ENCODE peak calls at places on chromosomes 5 and 9, in ten cellular contexts. P is activated T-helper 1 cell treated with Interleukin-2 at 50 U/mL for 16 hours, K is RPMI8226, S is naive B cell, N is ovary, O is endothelial cell of umbilical vein, U is body of pancreas, C is GM23338, X is posterior cingulate gyrus, Y is AG04450. A is an unnamed sample.

GRCh38 chr5:80034962-80035821 is at the start of gene THBS4:
- DNase-seq in P (no peak), K (no peak), S (no peak), N (no peak), O (no peak), U (no peak), C (peak), X (no peak), Y (no peak), A (peak)

GRCh38 chr5:133635051-133635450 is 22.7 kb upstream of the FSTL4 start:
- DNase-seq in P (no peak), K (no peak), S (no peak), N (no peak), O (no peak), U (no peak), C (no peak), X (no peak), Y (no peak), A (no peak)

GRCh38 chr9:36728651-36729520 is 156.2 kb downstream of the MELK start:
- DNase-seq in P (peak), K (peak), S (peak), N (peak), O (peak), U (peak), C (peak), X (peak), Y (peak), A (peak)

GRCh38 chr5:138595396-138595795 is 20.2 kb upstream of the HSPA9 start:
- DNase-seq in P (no peak), K (no peak), S (no peak), N (no peak), O (no peak), U (no peak), C (no peak), X (no peak), Y (no peak), A (no peak)

GRCh38 chr5:83724001-83724400 is 3.3 kb upstream of the HAPLN1 start:
- DNase-seq in P (no peak), K (no peak), S (no peak), N (no peak), O (no peak), U (no peak), C (no peak), X (no peak), Y (no peak), A (no peak)

GRCh38 chr5:53331463-53331862 is 149.0 kb upstream of the FST start:
- DNase-seq in P (no peak), K (no peak), S (no peak), N (no peak), O (no peak), U (no peak), C (no peak), X (no peak), Y (peak), A (peak)

GRCh38 chr5:95870105-95870672 is 47.7 kb upstream of the GLRX start:
- DNase-seq in P (no peak), K (no peak), S (peak), N (no peak), O (peak), U (no peak), C (no peak), X (no peak), Y (no peak), A (peak)

GRCh38 chr9:76512826-76513225 is 53.8 kb downstream of the GCNT1 start:
- DNase-seq in P (no peak), K (no peak), S (no peak), N (no peak), O (no peak), U (no peak), C (no peak), X (no peak), Y (no peak), A (peak)

GRCh38 chr9:135587658-135588057 is 26.1 kb downstream of the PAEP start:
- DNase-seq in P (no peak), K (no peak), S (no peak), N (no peak), O (peak), U (no peak), C (no peak), X (no peak), Y (no peak), A (no peak)

GRCh38 chr5:10590226-10591047 is 26.6 kb downstream of the ANKRD33B start:
- DNase-seq in P (no peak), K (no peak), S (no peak), N (no peak), O (peak), U (no peak), C (peak), X (no peak), Y (no peak), A (peak)

GRCh38 chr5:81164936-81165335 is 68.2 kb upstream of the CKMT2 start:
- DNase-seq in P (no peak), K (no peak), S (no peak), N (no peak), O (no peak), U (no peak), C (peak), X (no peak), Y (no peak), A (no peak)

GRCh38 chr9:107548298-107549142 is 59.0 kb upstream of the KLF4 start:
- DNase-seq in P (no peak), K (no peak), S (no peak), N (no peak), O (peak), U (peak), C (no peak), X (no peak), Y (peak), A (peak)

GRCh38 chr9:36488322-36488838 is 84.3 kb upstream of the MELK start:
- DNase-seq in P (no peak), K (no peak), S (no peak), N (peak), O (no peak), U (no peak), C (peak), X (peak), Y (no peak), A (no peak)

GRCh38 chr9:72675586-72675985 is 154.2 kb downstream of the TMC1 start:
- DNase-seq in P (no peak), K (no peak), S (no peak), N (no peak), O (no peak), U (no peak), C (no peak), X (no peak), Y (no peak), A (peak)

GRCh38 chr9:3941758-3942157 is 358.1 kb downstream of the GLIS3 start:
- DNase-seq in P (no peak), K (no peak), S (no peak), N (no peak), O (no peak), U (no peak), C (no peak), X (no peak), Y (no peak), A (no peak)

GRCh38 chr5:56763711-56764466 is 51.5 kb upstream of the MAP3K1 start:
- DNase-seq in P (no peak), K (peak), S (peak), N (no peak), O (no peak), U (peak), C (no peak), X (no peak), Y (no peak), A (peak)